ENCODE peak calls at places on chromosomes 12 and 14, in nine cellular contexts. One of them, this sample, is unnamed.

GRCh38 chr12:49966511-49967041 is 4.9 kb downstream of the AQP5 start:
- DNase-seq in cardiac fibroblast: no peak
- DNase-seq in BJ: no peak
- DNase-seq in cardiac muscle cell: no peak
- DNase-seq in OCI-LY7: no peak
- DNase-seq in A549: no peak
- DNase-seq in AG09309: no peak
- DNase-seq in HFF-Myc: no peak
- DNase-seq in AG09319: no peak
- DNase-seq in this sample: no peak

GRCh38 chr12:95582230-95583058 is 31.2 kb upstream of the USP44 start:
- DNase-seq in cardiac muscle cell: peak
- DNase-seq in BJ: no peak
- DNase-seq in AG09309: no peak
- DNase-seq in cardiac fibroblast: peak
- DNase-seq in HFF-Myc: peak
- DNase-seq in AG09319: no peak
- DNase-seq in A549: peak
- DNase-seq in OCI-LY7: peak
- DNase-seq in this sample: peak

GRCh38 chr12:5377997-5378596 is 53.8 kb upstream of the NTF3 start:
- DNase-seq in HFF-Myc: peak
- DNase-seq in BJ: no peak
- DNase-seq in AG09309: no peak
- DNase-seq in OCI-LY7: no peak
- DNase-seq in A549: no peak
- DNase-seq in cardiac muscle cell: no peak
- DNase-seq in AG09319: no peak
- DNase-seq in cardiac fibroblast: no peak
- DNase-seq in this sample: no peak

GRCh38 chr12:31267966-31268365 is 58.0 kb downstream of the SINHCAF start:
- DNase-seq in cardiac fibroblast: peak
- DNase-seq in AG09309: no peak
- DNase-seq in cardiac muscle cell: no peak
- DNase-seq in A549: no peak
- DNase-seq in BJ: no peak
- DNase-seq in HFF-Myc: no peak
- DNase-seq in AG09319: no peak
- DNase-seq in OCI-LY7: no peak
- DNase-seq in this sample: no peak

GRCh38 chr12:50845021-50845647 is 2.4 kb downstream of the TMPRSS12 start:
- DNase-seq in A549: no peak
- DNase-seq in cardiac muscle cell: no peak
- DNase-seq in OCI-LY7: no peak
- DNase-seq in BJ: no peak
- DNase-seq in cardiac fibroblast: no peak
- DNase-seq in AG09309: no peak
- DNase-seq in HFF-Myc: no peak
- DNase-seq in AG09319: no peak
- DNase-seq in this sample: no peak

GRCh38 chr14:61512026-61512425 is 183.3 kb upstream of the HIF1A start:
- DNase-seq in HFF-Myc: no peak
- DNase-seq in cardiac muscle cell: no peak
- DNase-seq in A549: no peak
- DNase-seq in OCI-LY7: peak
- DNase-seq in cardiac fibroblast: peak
- DNase-seq in BJ: no peak
- DNase-seq in AG09319: no peak
- DNase-seq in AG09309: no peak
- DNase-seq in this sample: no peak

GRCh38 chr12:34399631-34400422 is 377.5 kb downstream of the ALG10 start:
- DNase-seq in OCI-LY7: no peak
- DNase-seq in AG09309: no peak
- DNase-seq in cardiac muscle cell: no peak
- DNase-seq in AG09319: no peak
- DNase-seq in BJ: no peak
- DNase-seq in cardiac fibroblast: no peak
- DNase-seq in A549: no peak
- DNase-seq in HFF-Myc: no peak
- DNase-seq in this sample: no peak

GRCh38 chr12:55743967-55744931 is 1.3 kb downstream of the GDF11 start:
- DNase-seq in cardiac muscle cell: peak
- DNase-seq in BJ: no peak
- DNase-seq in AG09319: no peak
- DNase-seq in OCI-LY7: peak
- DNase-seq in HFF-Myc: no peak
- DNase-seq in AG09309: no peak
- DNase-seq in cardiac fibroblast: no peak
- DNase-seq in A549: no peak
- DNase-seq in this sample: no peak

GRCh38 chr14:50085570-50086315 is 30.6 kb downstream of the VCPKMT start:
- DNase-seq in HFF-Myc: no peak
- DNase-seq in BJ: no peak
- DNase-seq in AG09319: no peak
- DNase-seq in cardiac fibroblast: peak
- DNase-seq in cardiac muscle cell: no peak
- DNase-seq in AG09309: peak
- DNase-seq in OCI-LY7: peak
- DNase-seq in A549: no peak
- DNase-seq in this sample: no peak

GRCh38 chr12:3436496-3437060 is 54.4 kb upstream of the PRMT8 start:
- DNase-seq in AG09309: no peak
- DNase-seq in BJ: no peak
- DNase-seq in cardiac fibroblast: no peak
- DNase-seq in AG09319: no peak
- DNase-seq in HFF-Myc: no peak
- DNase-seq in A549: no peak
- DNase-seq in cardiac muscle cell: no peak
- DNase-seq in OCI-LY7: no peak
- DNase-seq in this sample: no peak

GRCh38 chr14:51877807-51878206 is 17.4 kb downstream of the GNG2 start:
- DNase-seq in cardiac fibroblast: no peak
- DNase-seq in BJ: no peak
- DNase-seq in OCI-LY7: no peak
- DNase-seq in A549: no peak
- DNase-seq in AG09319: no peak
- DNase-seq in AG09309: no peak
- DNase-seq in HFF-Myc: no peak
- DNase-seq in cardiac muscle cell: no peak
- DNase-seq in this sample: no peak

GRCh38 chr12:26767116-26767515 is 65.9 kb downstream of the ITPR2 start:
- DNase-seq in A549: no peak
- DNase-seq in AG09319: no peak
- DNase-seq in HFF-Myc: no peak
- DNase-seq in cardiac fibroblast: no peak
- DNase-seq in OCI-LY7: no peak
- DNase-seq in cardiac muscle cell: no peak
- DNase-seq in AG09309: no peak
- DNase-seq in BJ: no peak
- DNase-seq in this sample: no peak

GRCh38 chr12:32918890-32919791 is 22.6 kb upstream of the PKP2 start:
- DNase-seq in AG09309: no peak
- DNase-seq in OCI-LY7: peak
- DNase-seq in cardiac muscle cell: peak
- DNase-seq in cardiac fibroblast: peak
- DNase-seq in HFF-Myc: no peak
- DNase-seq in AG09319: no peak
- DNase-seq in A549: no peak
- DNase-seq in BJ: no peak
- DNase-seq in this sample: peak

GRCh38 chr12:96811083-96811482 is 96.0 kb upstream of the NEDD1 start:
- DNase-seq in cardiac fibroblast: peak
- DNase-seq in cardiac muscle cell: no peak
- DNase-seq in HFF-Myc: peak
- DNase-seq in AG09319: no peak
- DNase-seq in OCI-LY7: no peak
- DNase-seq in A549: peak
- DNase-seq in AG09309: peak
- DNase-seq in BJ: peak
- DNase-seq in this sample: peak

GRCh38 chr12:14756331-14757143 is 46.7 kb downstream of the WBP11 start:
- DNase-seq in BJ: no peak
- DNase-seq in A549: no peak
- DNase-seq in cardiac muscle cell: peak
- DNase-seq in cardiac fibroblast: no peak
- DNase-seq in OCI-LY7: no peak
- DNase-seq in HFF-Myc: no peak
- DNase-seq in AG09309: no peak
- DNase-seq in AG09319: no peak
- DNase-seq in this sample: no peak

GRCh38 chr14:37230551-37231194 is 32.9 kb downstream of the MIPOL1 start:
- DNase-seq in A549: peak
- DNase-seq in AG09319: peak
- DNase-seq in BJ: peak
- DNase-seq in cardiac fibroblast: peak
- DNase-seq in AG09309: peak
- DNase-seq in HFF-Myc: peak
- DNase-seq in cardiac muscle cell: peak
- DNase-seq in OCI-LY7: peak
- DNase-seq in this sample: peak

GRCh38 chr12:51591020-51591901 is at the start of gene SCN8A:
- DNase-seq in cardiac fibroblast: peak
- DNase-seq in AG09319: peak
- DNase-seq in AG09309: no peak
- DNase-seq in cardiac muscle cell: peak
- DNase-seq in BJ: no peak
- DNase-seq in OCI-LY7: peak
- DNase-seq in HFF-Myc: no peak
- DNase-seq in A549: peak
- DNase-seq in this sample: no peak

GRCh38 chr14:63134801-63135200 is 69.4 kb upstream of the RHOJ start:
- DNase-seq in cardiac fibroblast: peak
- DNase-seq in HFF-Myc: no peak
- DNase-seq in cardiac muscle cell: peak
- DNase-seq in AG09309: no peak
- DNase-seq in AG09319: no peak
- DNase-seq in OCI-LY7: no peak
- DNase-seq in BJ: no peak
- DNase-seq in A549: no peak
- DNase-seq in this sample: peak

DNA sequence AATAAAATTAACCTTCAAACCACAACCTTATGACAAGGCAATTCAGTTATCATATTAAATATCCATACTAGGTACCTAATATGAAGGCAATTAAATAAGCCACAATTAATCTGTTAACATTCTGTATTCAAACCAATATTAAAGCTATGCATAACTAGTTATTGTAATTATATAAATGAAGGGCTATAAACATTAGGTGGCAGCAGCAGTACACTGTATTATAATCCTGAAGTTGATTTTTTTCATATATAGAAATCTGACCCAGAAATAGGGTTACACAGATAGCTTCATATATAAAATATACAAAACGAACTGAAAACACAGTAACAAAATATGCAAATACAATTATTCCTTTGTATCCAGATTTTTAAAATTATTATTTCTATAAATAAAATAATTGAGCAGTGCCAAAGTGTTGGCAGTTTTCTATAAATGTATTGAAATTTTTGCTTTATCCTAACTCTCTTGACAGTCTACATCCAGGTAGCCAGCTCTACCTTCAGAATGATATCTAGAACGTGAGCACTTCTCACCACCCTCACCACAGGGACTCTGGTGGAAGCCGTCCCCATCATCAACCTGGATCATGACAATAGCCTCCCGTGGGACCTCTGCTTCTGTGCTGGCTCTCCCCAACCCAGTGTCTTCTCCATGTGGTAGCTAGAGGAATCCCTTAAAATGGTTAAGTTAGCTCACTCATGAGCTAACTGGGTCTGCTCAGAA is 136.2 kb downstream of the MED13L start:
- DNase-seq in AG09319: no peak
- DNase-seq in A549: no peak
- DNase-seq in OCI-LY7: peak
- DNase-seq in cardiac muscle cell: no peak
- DNase-seq in HFF-Myc: no peak
- DNase-seq in BJ: no peak
- DNase-seq in cardiac fibroblast: no peak
- DNase-seq in AG09309: no peak
- DNase-seq in this sample: no peak
- TF ChIP-seq CTCF in AG09319: no peak
- TF ChIP-seq CTCF in A549: peak
- TF ChIP-seq CTCF in OCI-LY7: peak
- TF ChIP-seq CTCF in cardiac muscle cell: no peak
- TF ChIP-seq CTCF in HFF-Myc: no peak
- TF ChIP-seq CTCF in BJ: no peak
- TF ChIP-seq CTCF in cardiac fibroblast: no peak
- TF ChIP-seq CTCF in AG09309: no peak
- TF ChIP-seq CTCF in this sample: no peak

GRCh38 chr14:23054000-23054811 is 3.1 kb downstream of the CDH24 start:
- DNase-seq in AG09319: no peak
- DNase-seq in A549: no peak
- DNase-seq in AG09309: no peak
- DNase-seq in OCI-LY7: peak
- DNase-seq in BJ: no peak
- DNase-seq in cardiac muscle cell: peak
- DNase-seq in HFF-Myc: no peak
- DNase-seq in cardiac fibroblast: no peak
- DNase-seq in this sample: no peak
- TF ChIP-seq CTCF in AG09319: no peak
- TF ChIP-seq CTCF in A549: no peak
- TF ChIP-seq CTCF in AG09309: peak
- TF ChIP-seq CTCF in OCI-LY7: peak
- TF ChIP-seq CTCF in BJ: peak
- TF ChIP-seq CTCF in cardiac muscle cell: peak
- TF ChIP-seq CTCF in HFF-Myc: peak
- TF ChIP-seq CTCF in cardiac fibroblast: peak
- TF ChIP-seq CTCF in this sample: peak

DNA sequence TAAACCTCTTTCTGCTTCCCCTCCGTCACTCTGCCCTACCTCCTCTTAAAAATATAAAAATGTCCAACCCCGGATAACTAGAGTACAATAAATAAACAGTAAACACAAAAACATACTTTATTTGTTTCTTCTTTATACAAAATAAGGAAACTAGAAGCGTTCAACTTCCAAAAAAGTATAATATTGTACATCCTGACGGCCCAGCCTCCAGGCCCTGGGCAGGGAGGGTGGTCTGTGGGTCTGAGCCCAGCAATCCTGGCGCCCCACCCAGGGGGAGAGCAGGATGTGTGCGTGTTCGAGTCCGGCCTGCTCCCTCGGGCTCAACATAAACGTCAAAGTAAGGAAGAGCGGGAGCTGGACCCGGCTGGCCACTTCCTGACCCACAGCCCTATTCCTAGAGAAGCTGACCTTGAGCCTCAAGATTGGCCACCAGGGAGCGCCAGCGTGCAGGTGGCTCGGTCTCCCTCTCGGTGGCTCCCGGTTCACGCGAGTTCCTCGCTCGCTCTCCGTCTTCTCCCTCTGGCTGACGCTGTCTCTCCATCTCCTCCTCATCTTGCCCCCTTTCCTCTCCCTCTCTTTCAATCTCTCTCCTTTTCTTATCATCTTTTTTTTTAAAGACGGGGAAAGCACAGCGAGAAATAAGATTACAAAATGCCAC is 9.4 kb downstream of the LHX5 start:
- DNase-seq in A549: peak
- DNase-seq in AG09319: peak
- DNase-seq in cardiac fibroblast: peak
- DNase-seq in OCI-LY7: peak
- DNase-seq in cardiac muscle cell: peak
- DNase-seq in HFF-Myc: peak
- DNase-seq in BJ: no peak
- DNase-seq in AG09309: peak
- DNase-seq in this sample: peak
- TF ChIP-seq CTCF in A549: peak
- TF ChIP-seq CTCF in AG09319: peak
- TF ChIP-seq CTCF in cardiac fibroblast: peak
- TF ChIP-seq CTCF in OCI-LY7: peak
- TF ChIP-seq CTCF in cardiac muscle cell: peak
- TF ChIP-seq CTCF in HFF-Myc: peak
- TF ChIP-seq CTCF in BJ: peak
- TF ChIP-seq CTCF in AG09309: peak
- TF ChIP-seq CTCF in this sample: peak

GRCh38 chr12:85423947-85424346 is 143.9 kb downstream of the ALX1 start:
- DNase-seq in AG09319: no peak
- DNase-seq in cardiac fibroblast: no peak
- DNase-seq in BJ: no peak
- DNase-seq in A549: no peak
- DNase-seq in cardiac muscle cell: no peak
- DNase-seq in HFF-Myc: no peak
- DNase-seq in AG09309: no peak
- DNase-seq in OCI-LY7: peak
- DNase-seq in this sample: no peak
- TF ChIP-seq CTCF in AG09319: no peak
- TF ChIP-seq CTCF in cardiac fibroblast: no peak
- TF ChIP-seq CTCF in BJ: no peak
- TF ChIP-seq CTCF in A549: no peak
- TF ChIP-seq CTCF in cardiac muscle cell: no peak
- TF ChIP-seq CTCF in HFF-Myc: no peak
- TF ChIP-seq CTCF in AG09309: no peak
- TF ChIP-seq CTCF in OCI-LY7: no peak
- TF ChIP-seq CTCF in this sample: no peak